ENCODE peak calls at places on chromosomes 2 and 18, in seven cellular contexts. O is keratinocyte, V is BE2C, R is IMR-90, P is pancreas, J is kidney epithelial cell, D is fibroblast of lung. A is an unnamed sample.

GRCh38 chr2:43518182-43518581 is 77.7 kb downstream of the THADA start:
- DNase-seq in O (no peak), V (no peak), R (peak; percentile 42), P (no peak), J (no peak), D (peak; percentile 56), A (no peak)

GRCh38 chr2:184312970-184313369 is 285.4 kb upstream of the ZNF804A start:
- DNase-seq in O (no peak), V (no peak), R (no peak), P (no peak), J (no peak), D (no peak), A (no peak)

GRCh38 chr18:35582310-35582682 is 756 bp downstream of the GALNT1 start:
- DNase-seq in O (no peak), V (no peak), R (no peak), P (no peak), J (no peak), D (no peak), A (no peak)

GRCh38 chr18:61154866-61155265 is 178.4 kb upstream of the CDH20 start:
- DNase-seq in O (no peak), V (no peak), R (no peak), P (no peak), J (no peak), D (no peak), A (no peak)

GRCh38 chr2:41207578-41207977 is 755.7 kb upstream of the SLC8A1 start:
- DNase-seq in O (no peak), V (no peak), R (no peak), P (no peak), J (peak; percentile 60), D (no peak), A (no peak)

GRCh38 chr18:54117853-54118773 is 106.4 kb downstream of the MBD2 start:
- DNase-seq in O (no peak), V (no peak), R (no peak), P (peak; percentile 35), J (no peak), D (no peak), A (no peak)

GRCh38 chr2:226953206-226953605 is 117.4 kb downstream of the RHBDD1 start:
- DNase-seq in O (no peak), V (no peak), R (no peak), P (no peak), J (no peak), D (peak; percentile 8), A (no peak)

GRCh38 chr18:21741511-21742322 is 1.1 kb downstream of the MIB1 start:
- DNase-seq in O (no peak), V (peak; percentile 43), R (peak; percentile 9), P (peak; percentile 50), J (no peak), D (peak; percentile 13), A (no peak)

GRCh38 chr2:69185807-69186206 is 172.8 kb downstream of the ANTXR1 start:
- DNase-seq in O (peak; percentile 42), V (no peak), R (peak; percentile 48), P (no peak), J (no peak), D (peak; percentile 48), A (no peak)

GRCh38 chr2:162265666-162266467 is 22.6 kb upstream of the FAP start:
- DNase-seq in O (no peak), V (no peak), R (no peak), P (no peak), J (no peak), D (peak; percentile 46), A (no peak)

GRCh38 chr18:55343396-55344073 is 244.5 kb downstream of the TCF4 start:
- DNase-seq in O (no peak), V (no peak), R (peak; percentile 64), P (no peak), J (no peak), D (peak; percentile 48), A (no peak)
- TF ChIP-seq CTCF in O (peak; percentile 40), V (peak; percentile 43), R (peak; percentile 65), P (peak; percentile 31), J (peak; percentile 50), D (peak; percentile 54), A (peak; percentile 46)

GRCh38 chr2:75655861-75656260 is 9.3 kb downstream of the MRPL19 start:
- DNase-seq in O (no peak), V (no peak), R (peak; percentile 91), P (no peak), J (no peak), D (peak; percentile 19), A (no peak)
- H3K36me3 ChIP-seq in O (peaks cover 14% of the 10 kb centered on the region), V (peaks cover 15% of the 10 kb centered on the region), R (peaks cover 27% of the 10 kb centered on the region), P (no peaks in the 10 kb centered on the region), J (peaks cover 4% of the 10 kb centered on the region), D (peaks cover 2% of the 10 kb centered on the region), A (peaks cover 84% of the 10 kb centered on the region)

GRCh38 chr2:151670346-151670745 is 63.9 kb downstream of the NEB start:
- DNase-seq in O (no peak), V (no peak), R (no peak), P (no peak), J (no peak), D (no peak), A (no peak)

GRCh38 chr2:151669585-151670081 is 64.6 kb downstream of the NEB start:
- DNase-seq in O (no peak), V (no peak), R (no peak), P (no peak), J (peak; percentile 12), D (peak; percentile 51), A (no peak)

GRCh38 chr2:151672277-151672676 is 62.0 kb downstream of the NEB start:
- DNase-seq in O (no peak), V (no peak), R (no peak), P (no peak), J (no peak), D (no peak), A (no peak)

GRCh38 chr2:151668737-151669136 is 65.5 kb downstream of the NEB start:
- DNase-seq in O (no peak), V (no peak), R (no peak), P (no peak), J (no peak), D (no peak), A (no peak)

DNA sequence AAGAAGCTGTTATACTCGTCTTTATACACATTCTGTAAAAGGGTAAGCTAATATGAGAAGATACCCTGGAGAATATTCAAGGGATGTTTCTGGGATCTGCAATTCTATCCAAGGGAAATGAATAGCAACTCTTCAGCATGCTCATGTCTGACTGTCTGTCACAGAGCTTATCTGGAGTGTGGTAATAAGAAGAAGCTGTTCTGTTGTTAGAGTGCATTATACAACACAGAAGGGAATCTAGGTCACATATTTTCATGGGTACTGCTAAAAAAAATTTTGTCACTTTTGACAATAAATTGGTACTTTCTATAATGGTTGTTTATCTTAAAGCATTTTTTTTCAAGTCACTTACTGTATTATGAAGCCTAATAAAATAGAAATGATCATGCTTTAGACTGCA is 63.1 kb downstream of the NEB start:
- DNase-seq in O (no peak), V (no peak), R (no peak), P (no peak), J (no peak), D (no peak), A (no peak)
- H3K4me3 ChIP-seq in O (no peak overlapping the region), V (no peak overlapping the region), R (no peak overlapping the region), P (no peak overlapping the region), J (no peak overlapping the region), D (no peak overlapping the region), A (no peak overlapping the region)

DNA sequence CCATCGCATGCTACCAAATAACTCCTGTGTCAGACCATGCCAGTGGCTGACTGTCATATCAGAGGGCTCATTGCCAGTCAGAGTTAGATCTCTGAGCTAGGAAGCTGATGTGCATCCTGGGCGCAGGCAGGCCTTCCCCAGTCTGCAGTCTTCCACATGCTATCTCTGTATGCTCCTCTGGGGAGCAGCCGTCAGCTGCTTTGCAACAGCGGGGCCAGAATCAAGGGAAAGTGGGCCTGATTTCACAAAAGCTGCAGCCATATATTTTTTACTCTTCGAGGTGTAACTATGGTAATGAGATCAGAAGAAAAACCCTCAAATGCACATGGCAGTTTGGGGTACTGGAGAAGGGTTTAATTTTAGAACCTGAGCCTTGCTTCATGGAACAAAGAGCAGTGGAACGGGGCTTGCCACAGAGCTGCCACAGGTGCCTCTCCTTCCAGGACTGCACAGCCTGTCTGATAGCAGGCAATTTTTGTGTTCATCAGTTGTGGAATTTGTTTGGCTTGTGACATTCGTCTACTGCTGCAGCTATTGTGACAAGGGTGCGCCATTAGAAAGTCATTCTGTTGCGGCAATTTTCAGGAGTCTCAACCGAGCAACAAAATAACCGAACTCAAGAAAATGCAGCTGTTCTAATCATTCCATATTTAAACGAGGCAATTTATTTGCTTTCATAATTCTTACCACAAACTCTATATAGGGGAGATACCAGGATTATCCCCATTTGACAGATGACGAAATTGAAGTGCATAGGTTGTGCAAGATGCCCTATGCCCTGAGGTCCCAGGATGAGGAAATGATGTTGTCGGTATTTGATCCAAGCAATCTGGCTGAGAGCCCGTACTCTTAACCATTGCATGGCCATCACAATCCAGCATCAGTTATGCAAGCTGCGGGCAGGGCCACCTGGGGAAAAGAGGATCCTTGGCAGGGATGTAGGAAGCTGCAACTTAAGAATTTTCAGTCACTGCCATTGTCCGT is 109.6 kb upstream of the CYRIA start:
- DNase-seq in O (no peak), V (peak; percentile 13), R (no peak), P (no peak), J (no peak), D (peak; percentile 17), A (no peak)
- TF ChIP-seq CTCF in O (no peak), V (peak; percentile 36), R (no peak), P (no peak), J (no peak), D (no peak), A (no peak)

GRCh38 chr2:1975060-1975459 is 230.7 kb upstream of the PXDN start:
- DNase-seq in O (no peak), V (no peak), R (no peak), P (no peak), J (no peak), D (peak; percentile 21), A (no peak)
- H3K36me3 ChIP-seq in O (no peaks in the 10 kb centered on the region), V (no peaks in the 10 kb centered on the region), R (no peaks in the 10 kb centered on the region), P (no peaks in the 10 kb centered on the region), J (no peaks in the 10 kb centered on the region), D (no peaks in the 10 kb centered on the region), A (no peaks in the 10 kb centered on the region)

A was measured in upper lobe of left lung.